ENCODE peak calls at places on chromosome 20, in six cellular contexts. F is A549, M is GM12878, H is HepG2, P is endothelial cell of umbilical vein, V is K562. D is an unnamed sample.

GRCh38 chr20:20869161-20869560 is 156.7 kb upstream of the RALGAPA2 start:
- DNase-seq in F (no peak), M (no peak), V (no peak), H (no peak), P (no peak), D (no peak)

GRCh38 chr20:12072945-12073245 is 155.2 kb downstream of the BTBD3 start:
- DNase-seq in M (no peak), H (no peak), F (no peak), V (no peak), P (no peak), D (no peak)

GRCh38 chr20:14820771-14821170 is 483.4 kb upstream of the FLRT3 start:
- DNase-seq in M (no peak), F (peak; percentile 14), V (no peak), P (no peak), H (no peak), D (no peak)

GRCh38 chr20:61804896-61805295 is 260.8 kb downstream of the TAF4 start:
- DNase-seq in V (no peak), F (no peak), P (no peak), H (no peak), M (no peak), D (no peak)

GRCh38 chr20:10280016-10280908 is 61.6 kb downstream of the SNAP25 start:
- DNase-seq in F (no peak), P (no peak), H (no peak), V (no peak), M (no peak), D (no peak)

GRCh38 chr20:15851576-15852075 is 721.6 kb downstream of the KIF16B start:
- DNase-seq in P (no peak), V (no peak), M (no peak), H (no peak), F (no peak), D (no peak)

GRCh38 chr20:10466325-10466724 is 31.2 kb downstream of the SLX4IP start:
- DNase-seq in M (no peak), H (no peak), P (peak; percentile 86), F (no peak), V (no peak), D (no peak)

GRCh38 chr20:51122931-51123658 is 100.2 kb upstream of the KCNG1 start:
- DNase-seq in F (no peak), V (no peak), H (no peak), M (no peak), P (no peak), D (no peak)

GRCh38 chr20:23187759-23188158 is 101.6 kb upstream of the CD93 start:
- DNase-seq in V (no peak), F (peak; percentile 19), M (no peak), P (no peak), H (no peak), D (no peak)
- TF ChIP-seq CTCF in V (no peak), F (no peak), M (no peak), P (no peak), H (no peak), D (no peak)

DNA sequence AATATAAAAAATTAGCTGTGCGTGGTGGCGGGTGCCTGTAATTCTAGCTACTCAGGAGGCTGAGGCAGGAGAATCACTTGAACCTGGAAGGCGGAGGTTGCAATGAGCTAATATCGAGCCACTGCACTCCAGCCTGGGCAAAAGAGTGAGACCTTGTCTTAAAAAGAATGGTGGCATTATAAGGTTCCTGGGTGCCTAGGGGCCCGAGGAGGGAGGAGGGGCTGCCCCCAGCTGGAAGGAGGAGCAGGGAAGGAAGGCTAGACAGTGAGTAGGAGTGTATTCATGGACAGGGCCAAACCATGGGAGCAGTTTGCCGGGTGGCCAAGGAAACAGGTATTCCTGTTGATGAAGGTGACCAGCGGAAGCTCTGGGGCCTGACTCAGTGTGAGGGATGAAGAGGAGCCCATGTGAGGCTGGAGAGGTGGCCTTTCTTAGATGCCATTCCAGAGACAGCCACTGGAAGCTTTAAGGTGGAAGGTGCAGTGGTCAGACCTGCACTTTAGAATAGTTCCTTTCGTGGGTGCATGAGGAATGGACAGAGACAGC is 24.2 kb downstream of the MANBAL start:
- DNase-seq in V (no peak), M (no peak), H (no peak), F (no peak), P (no peak), D (no peak)
- H3K4me3 ChIP-seq in V (no peak overlapping the region), M (no peak overlapping the region), H (no peak overlapping the region), F (no peak overlapping the region), P (no peak overlapping the region), D (no peak overlapping the region)

GRCh38 chr20:48503166-48503815 is 324.5 kb downstream of the PREX1 start:
- DNase-seq in F (no peak), P (no peak), V (no peak), M (no peak), H (no peak), D (no peak)

GRCh38 chr20:48502758-48503157 is 325.0 kb downstream of the PREX1 start:
- DNase-seq in V (no peak), H (no peak), F (no peak), M (no peak), P (no peak), D (no peak)

GRCh38 chr20:48502016-48502415 is 325.8 kb downstream of the PREX1 start:
- DNase-seq in F (no peak), V (no peak), P (no peak), M (no peak), H (no peak), D (no peak)
- TF ChIP-seq MYC in F (no peak), V (no peak), P (no peak), M (no peak), H (no peak), D (no peak)

GRCh38 chr20:45826381-45827019 is 612 bp downstream of the TNNC2 start:
- DNase-seq in F (no peak), H (no peak), P (no peak), M (no peak), V (peak; percentile 67), D (no peak)

GRCh38 chr20:45827030-45827652 is at the start of gene TNNC2:
- DNase-seq in V (no peak), H (peak; percentile 48), F (no peak), M (no peak), P (no peak), D (no peak)

GRCh38 chr20:45822863-45823262 is 4.2 kb downstream of the TNNC2 start:
- DNase-seq in P (no peak), H (no peak), V (no peak), F (no peak), M (no peak), D (no peak)

GRCh38 chr20:45821942-45822341 is 5.2 kb downstream of the TNNC2 start:
- DNase-seq in P (no peak), M (no peak), F (no peak), V (no peak), H (no peak), D (no peak)

GRCh38 chr20:45823949-45824835 is 2.9 kb downstream of the TNNC2 start:
- DNase-seq in P (peak; percentile 46), F (peak; percentile 49), V (no peak), M (no peak), H (peak; percentile 51), D (peak; percentile 66)
- TF ChIP-seq CTCF in P (peak; percentile 75), F (no peak), V (peak; percentile 48), M (peak; percentile 28), H (peak; percentile 98), D (peak; percentile 59)

GRCh38 chr20:3237011-3237957 is 1.7 kb downstream of the SLC4A11 start:
- DNase-seq in H (no peak), M (no peak), P (no peak), V (no peak), F (no peak), D (no peak)
- H3K4me3 ChIP-seq in H (peak overlapping the region; percentile 83), M (no peak overlapping the region), P (no peak overlapping the region), V (no peak overlapping the region), F (no peak overlapping the region), D (no peak overlapping the region)

DNA sequence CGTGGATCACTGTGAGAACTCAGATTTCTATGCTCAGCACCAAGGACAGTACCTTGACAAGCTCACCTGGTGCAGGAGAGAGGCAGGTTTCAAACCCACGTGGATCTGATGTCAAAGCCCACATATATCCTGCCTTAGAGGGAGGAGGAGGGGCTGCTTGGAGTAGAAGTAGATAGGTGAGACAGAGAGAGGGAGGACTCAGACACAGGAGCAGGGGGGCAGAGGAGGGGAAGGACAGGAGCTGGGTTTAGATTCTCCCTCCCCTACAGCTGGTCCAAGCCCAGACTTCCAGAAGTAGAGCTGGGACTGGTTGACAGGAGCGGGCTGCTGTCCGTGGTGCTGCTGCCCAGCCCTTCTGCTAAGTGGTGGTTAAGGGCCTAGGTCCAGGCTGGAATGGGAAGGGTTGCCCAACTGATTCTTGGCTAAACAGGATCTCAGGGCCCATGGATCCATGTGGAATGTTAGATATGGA is 77.5 kb downstream of the CDH22 start:
- DNase-seq in V (peak; percentile 40), M (no peak), P (peak; percentile 21), H (peak; percentile 25), F (peak; percentile 33), D (peak; percentile 71)
- TF ChIP-seq MYC in V (no peak), M (no peak), P (no peak), H (no peak), F (no peak), D (no peak)

GRCh38 chr20:6038256-6038655 is 15.6 kb downstream of the LRRN4 start:
- DNase-seq in M (no peak), H (no peak), F (no peak), P (no peak), V (no peak), D (no peak)
- TF ChIP-seq CTCF in M (no peak), H (no peak), F (no peak), P (no peak), V (no peak), D (no peak)

GRCh38 chr20:32585519-32586127 is 490 bp upstream of the NOL4L start:
- DNase-seq in F (no peak), M (peak; percentile 26), H (no peak), V (no peak), P (no peak), D (peak; percentile 42)

GRCh38 chr20:32581839-32582658 is 3.1 kb downstream of the NOL4L start:
- DNase-seq in P (no peak), F (no peak), V (no peak), H (no peak), M (no peak), D (peak; percentile 31)

GRCh38 chr20:32585011-32585518 is at the start of gene NOL4L:
- DNase-seq in F (no peak), M (no peak), H (no peak), P (no peak), V (peak; percentile 72), D (peak; percentile 67)

GRCh38 chr20:32582659-32583580 is 2.2 kb downstream of the NOL4L start:
- DNase-seq in M (no peak), P (no peak), H (no peak), F (no peak), V (peak; percentile 82), D (peak; percentile 75)

DNA sequence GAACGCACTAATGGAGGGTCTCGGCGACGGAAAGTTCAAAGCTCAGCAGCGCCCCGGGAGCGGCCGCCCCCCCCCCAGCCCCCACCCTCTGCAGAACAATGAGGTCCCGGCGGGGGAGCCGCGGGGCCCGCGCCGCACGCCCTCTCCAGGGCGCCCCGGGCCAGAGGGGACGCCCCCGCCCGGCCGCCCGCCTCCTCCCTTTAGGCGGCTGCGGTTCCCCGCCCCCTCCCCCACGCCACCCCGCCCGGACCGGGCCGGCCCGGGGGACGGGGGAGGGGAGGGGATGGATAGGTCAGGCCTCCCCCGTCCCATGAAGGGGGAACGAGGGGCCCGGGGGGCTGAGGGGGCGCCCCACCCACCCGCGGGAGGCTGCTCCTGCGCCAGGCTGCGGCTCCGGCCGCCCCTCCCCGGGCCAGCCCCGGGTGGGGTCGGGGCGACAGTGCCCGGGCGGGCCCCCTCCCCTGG is 1.5 kb downstream of the NOL4L start:
- DNase-seq in V (peak; percentile 77), H (no peak), M (no peak), P (no peak), F (no peak), D (peak; percentile 53)
- H3K4me3 ChIP-seq in V (peak overlapping the region; percentile 87), H (peak overlapping the region; percentile 97), M (peak overlapping the region; percentile 76), P (no peak overlapping the region), F (peak overlapping the region; percentile 61), D (no peak overlapping the region)

D was measured in NB4.